ENCODE peak calls at places on chromosomes 13 and 19, in nine cellular contexts. Q, U, P, E, G, Z, K, R and J are unnamed samples.

GRCh38 chr19:14035706-14036105 is 4.1 kb downstream of the IL27RA start:
- DNase-seq in Q (no peak), U (no peak), P (no peak), E (no peak), G (peak), Z (no peak), K (no peak), R (peak), J (no peak)

GRCh38 chr19:13689050-13689449 is 75.3 kb upstream of the MRI1 start:
- DNase-seq in Q (no peak), U (peak), P (no peak), E (peak), G (peak), Z (peak), K (no peak), R (peak), J (no peak)

GRCh38 chr13:99425485-99426341 is 75.6 kb upstream of the TM9SF2 start:
- DNase-seq in Q (no peak), U (no peak), P (peak), E (no peak), G (no peak), Z (no peak), K (no peak), R (no peak), J (peak)

GRCh38 chr13:41723136-41723535 is 237.8 kb downstream of the VWA8 start:
- DNase-seq in Q (no peak), U (no peak), P (no peak), E (no peak), G (no peak), Z (no peak), K (no peak), R (no peak), J (no peak)

GRCh38 chr19:10289167-10289835 is 451 bp upstream of the ICAM5 start:
- DNase-seq in Q (peak), U (peak), P (peak), E (no peak), G (no peak), Z (peak), K (no peak), R (peak), J (peak)

GRCh38 chr19:1214862-1215731 is 9.5 kb downstream of the STK11 start:
- DNase-seq in Q (no peak), U (peak), P (peak), E (peak), G (no peak), Z (no peak), K (no peak), R (peak), J (no peak)

GRCh38 chr13:30165791-30166190 is 141.6 kb downstream of the KATNAL1 start:
- DNase-seq in Q (no peak), U (no peak), P (no peak), E (no peak), G (peak), Z (no peak), K (no peak), R (no peak), J (no peak)

GRCh38 chr19:11821474-11821873 is 7.4 kb downstream of the ZNF440 start:
- DNase-seq in Q (peak), U (peak), P (no peak), E (peak), G (peak), Z (no peak), K (no peak), R (peak), J (no peak)

GRCh38 chr19:3642987-3643386 is 16.4 kb upstream of the CACTIN start:
- DNase-seq in Q (no peak), U (no peak), P (no peak), E (no peak), G (no peak), Z (peak), K (no peak), R (no peak), J (no peak)

GRCh38 chr19:5170329-5170745 is 170.3 kb downstream of the PTPRS start:
- DNase-seq in Q (no peak), U (peak), P (peak), E (no peak), G (no peak), Z (peak), K (no peak), R (no peak), J (no peak)

GRCh38 chr19:628168-628567 is 5.2 kb downstream of the POLRMT start:
- DNase-seq in Q (no peak), U (no peak), P (no peak), E (no peak), G (no peak), Z (no peak), K (no peak), R (no peak), J (no peak)

GRCh38 chr13:79481685-79482052 is 714 bp downstream of the NDFIP2 start:
- DNase-seq in Q (no peak), U (peak), P (no peak), E (no peak), G (no peak), Z (no peak), K (no peak), R (no peak), J (peak)

GRCh38 chr13:88217372-88217771 is 546.2 kb downstream of the SLITRK5 start:
- DNase-seq in Q (no peak), U (no peak), P (no peak), E (peak), G (no peak), Z (no peak), K (no peak), R (no peak), J (no peak)

GRCh38 chr19:6127716-6128335 is 7.6 kb upstream of the ACSBG2 start:
- DNase-seq in Q (no peak), U (no peak), P (no peak), E (no peak), G (no peak), Z (no peak), K (no peak), R (no peak), J (no peak)

GRCh38 chr13:46097015-46097414 is 7.8 kb downstream of the CPB2 start:
- DNase-seq in Q (no peak), U (no peak), P (no peak), E (no peak), G (no peak), Z (no peak), K (no peak), R (no peak), J (no peak)

GRCh38 chr13:39779337-39780270 is 124.1 kb downstream of the COG6 start:
- DNase-seq in Q (no peak), U (peak), P (no peak), E (peak), G (peak), Z (peak), K (no peak), R (peak), J (no peak)

GRCh38 chr19:55132453-55133129 is 15.2 kb upstream of the PPP1R12C start:
- DNase-seq in Q (no peak), U (peak), P (no peak), E (no peak), G (no peak), Z (no peak), K (no peak), R (no peak), J (no peak)

GRCh38 chr19:37332839-37333238 is 38.1 kb upstream of the ZNF527 start:
- DNase-seq in Q (no peak), U (no peak), P (no peak), E (no peak), G (no peak), Z (no peak), K (no peak), R (no peak), J (no peak)

GRCh38 chr19:58353717-58354477 is 605 bp upstream of the A1BG start:
- DNase-seq in Q (no peak), U (no peak), P (no peak), E (no peak), G (no peak), Z (no peak), K (no peak), R (no peak), J (no peak)

GRCh38 chr19:18507021-18507726 is 14.7 kb downstream of the ELL start:
- DNase-seq in Q (no peak), U (no peak), P (no peak), E (no peak), G (peak), Z (no peak), K (no peak), R (peak), J (no peak)

GRCh38 chr13:109381546-109382180 is 404.7 kb downstream of the IRS2 start:
- DNase-seq in Q (no peak), U (no peak), P (no peak), E (peak), G (no peak), Z (no peak), K (no peak), R (peak), J (no peak)

GRCh38 chr19:17863520-17864182 is 3.9 kb downstream of the RPL18A start:
- DNase-seq in Q (no peak), U (no peak), P (no peak), E (no peak), G (no peak), Z (peak), K (no peak), R (no peak), J (no peak)

GRCh38 chr13:96032717-96033116 is 20.5 kb downstream of the UGGT2 start:
- DNase-seq in Q (no peak), U (no peak), P (no peak), E (no peak), G (no peak), Z (no peak), K (no peak), R (no peak), J (no peak)

GRCh38 chr19:20077791-20078463 is at the start of gene ZNF90:
- DNase-seq in Q (peak), U (peak), P (peak), E (peak), G (peak), Z (peak), K (peak), R (peak), J (peak)

GRCh38 chr19:42242071-42242511 is 311 bp downstream of the GSK3A start:
- DNase-seq in Q (no peak), U (no peak), P (no peak), E (no peak), G (no peak), Z (peak), K (no peak), R (peak), J (no peak)

GRCh38 chr13:47801555-47801954 is 199.5 kb downstream of the SUCLA2 start:
- DNase-seq in Q (no peak), U (no peak), P (no peak), E (no peak), G (no peak), Z (no peak), K (no peak), R (no peak), J (no peak)

GRCh38 chr19:12938536-12939291 is at the start of gene CALR:
- DNase-seq in Q (no peak), U (no peak), P (no peak), E (peak), G (peak), Z (peak), K (no peak), R (peak), J (no peak)

GRCh38 chr13:32125221-32125621 is 93.6 kb downstream of the FRY start:
- DNase-seq in Q (no peak), U (no peak), P (no peak), E (no peak), G (peak), Z (no peak), K (no peak), R (peak), J (no peak)

GRCh38 chr13:40352807-40353562 is 313.5 kb downstream of the FOXO1 start:
- DNase-seq in Q (no peak), U (no peak), P (no peak), E (no peak), G (peak), Z (no peak), K (no peak), R (no peak), J (no peak)

GRCh38 chr19:19034204-19034624 is 811 bp downstream of the ARMC6 start:
- DNase-seq in Q (peak), U (peak), P (peak), E (peak), G (peak), Z (peak), K (peak), R (peak), J (peak)

GRCh38 chr19:1858412-1859081 is 4.8 kb downstream of the KLF16 start:
- DNase-seq in Q (no peak), U (no peak), P (no peak), E (no peak), G (no peak), Z (no peak), K (no peak), R (no peak), J (no peak)

GRCh38 chr19:7673995-7674667 is 2.8 kb upstream of the MCEMP1 start:
- DNase-seq in Q (no peak), U (peak), P (peak), E (peak), G (peak), Z (peak), K (no peak), R (peak), J (no peak)

GRCh38 chr19:33388817-33389573 is 15.5 kb downstream of the CEBPG start:
- DNase-seq in Q (no peak), U (no peak), P (no peak), E (no peak), G (no peak), Z (no peak), K (no peak), R (no peak), J (no peak)

GRCh38 chr13:95624020-95624419 is 20.5 kb downstream of the DZIP1 start:
- DNase-seq in Q (no peak), U (peak), P (no peak), E (peak), G (peak), Z (peak), K (no peak), R (peak), J (no peak)